ENCODE peak calls at places on chromosomes 6 and 20, in five cellular contexts. T, L, Z, R and W are unnamed samples.
A peak's percentile ranks its signal among the peaks of the same experiment; 100 is the strongest.

GRCh38 chr20:31543966-31544598 is 29.8 kb downstream of the HM13 start:
- DNase-seq in Z (peak; percentile 98), R (no peak), L (no peak), T (peak; percentile 82), W (no peak)

GRCh38 chr6:156912431-156912830 is 135.3 kb downstream of the ARID1B start:
- DNase-seq in R (no peak), L (no peak), Z (no peak), T (no peak), W (no peak)

GRCh38 chr6:129679758-129680157 is 30.2 kb downstream of the ARHGAP18 start:
- DNase-seq in T (no peak), Z (peak; percentile 45), L (no peak), R (no peak), W (no peak)

GRCh38 chr6:35181933-35182612 is 31.7 kb upstream of the SCUBE3 start:
- DNase-seq in R (no peak), Z (peak; percentile 80), L (no peak), T (peak; percentile 65), W (peak; percentile 59)

GRCh38 chr6:85476532-85476931 is 26.6 kb downstream of the NT5E start:
- DNase-seq in R (no peak), Z (no peak), L (no peak), T (no peak), W (no peak)

GRCh38 chr6:52547647-52548352 is 29.1 kb downstream of the TRAM2 start:
- DNase-seq in T (no peak), R (no peak), Z (no peak), L (no peak), W (no peak)

GRCh38 chr6:35737413-35738211 is 780 bp downstream of the ARMC12 start:
- DNase-seq in Z (peak; percentile 87), R (peak; percentile 74), T (peak; percentile 72), L (peak; percentile 47), W (peak; percentile 70)

GRCh38 chr6:106724337-106724736 is 95.0 kb downstream of the QRSL1 start:
- DNase-seq in R (no peak), L (no peak), Z (no peak), T (no peak), W (no peak)

GRCh38 chr20:62624719-62625455 is 17.4 kb upstream of the SLCO4A1 start:
- DNase-seq in Z (no peak), L (no peak), T (no peak), R (no peak), W (no peak)

GRCh38 chr20:13029687-13030510 is 21.1 kb downstream of the SPTLC3 start:
- DNase-seq in T (peak; percentile 95), R (no peak), L (no peak), Z (peak; percentile 97), W (no peak)

GRCh38 chr6:142706200-142706599 is 238.8 kb downstream of the HIVEP2 start:
- DNase-seq in T (no peak), L (no peak), R (no peak), Z (no peak), W (no peak)

GRCh38 chr6:151276112-151276745 is 36.5 kb downstream of the AKAP12 start:
- DNase-seq in T (no peak), Z (peak; percentile 95), R (no peak), L (no peak), W (peak; percentile 26)

GRCh38 chr6:35048631-35049083 is 92.5 kb downstream of the TCP11 start:
- DNase-seq in R (no peak), L (no peak), Z (peak; percentile 70), T (no peak), W (no peak)

GRCh38 chr6:34664270-34664971 is 32.1 kb downstream of the ILRUN start:
- DNase-seq in R (no peak), T (no peak), Z (peak; percentile 39), L (no peak), W (no peak)

GRCh38 chr20:41182296-41183212 is 45.2 kb downstream of the PLCG1 start:
- DNase-seq in T (no peak), L (no peak), Z (no peak), R (no peak), W (no peak)

GRCh38 chr20:10761232-10761631 is 87.4 kb upstream of the JAG1 start:
- DNase-seq in T (no peak), L (no peak), Z (no peak), R (no peak), W (no peak)

GRCh38 chr20:62376112-62377063 is 9.3 kb upstream of the LAMA5 start:
- DNase-seq in T (no peak), L (no peak), Z (no peak), R (no peak), W (no peak)

GRCh38 chr20:48803522-48804053 is 24.2 kb downstream of the PREX1 start:
- DNase-seq in R (no peak), Z (no peak), T (no peak), L (no peak), W (no peak)

GRCh38 chr6:43799671-43800623 is 29.9 kb downstream of the VEGFA start:
- DNase-seq in L (no peak), R (no peak), T (no peak), Z (no peak), W (no peak)

GRCh38 chr6:89411269-89412070 is 603 bp downstream of the RRAGD start:
- DNase-seq in T (no peak), Z (no peak), L (no peak), R (no peak), W (peak; percentile 71)

GRCh38 chr6:108581932-108582500 is 21.3 kb downstream of the FOXO3 start:
- DNase-seq in Z (peak; percentile 27), R (no peak), T (no peak), L (no peak), W (no peak)

GRCh38 chr6:94683409-94683808 is 893.9 kb upstream of the MANEA start:
- DNase-seq in Z (no peak), R (no peak), T (no peak), L (no peak), W (no peak)

GRCh38 chr6:143745160-143746133 is 67.7 kb downstream of the PHACTR2 start:
- DNase-seq in T (peak; percentile 78), Z (peak; percentile 64), L (peak; percentile 15), R (peak; percentile 58), W (peak; percentile 91)

GRCh38 chr6:38349795-38350194 is 289.9 kb downstream of the BTBD9 start:
- DNase-seq in L (no peak), Z (peak; percentile 91), R (no peak), T (no peak), W (no peak)